ENCODE peak calls at places on chromosomes 2 and 18, in ten cellular contexts. I, M, Z, R, S, T, C, D, U and Y are unnamed samples.

GRCh38 chr18:41073372-41073954 is 881.6 kb upstream of the PIK3C3 start:
- DNase-seq in I (no peak), M (no peak), Z (no peak), R (no peak), S (no peak), T (no peak), C (peak; percentile 72), D (no peak), U (no peak), Y (no peak)

GRCh38 chr18:44599409-44599808 is 81.3 kb upstream of the SETBP1 start:
- DNase-seq in I (no peak), M (no peak), Z (no peak), R (no peak), S (no peak), T (no peak), C (peak; percentile 79), D (no peak), U (peak; percentile 53), Y (no peak)

GRCh38 chr2:174399171-174399570 is 3.6 kb downstream of the SCRN3 start:
- DNase-seq in I (no peak), M (no peak), Z (no peak), R (no peak), S (no peak), T (no peak), C (peak; percentile 42), D (no peak), U (no peak), Y (no peak)

GRCh38 chr2:223887127-223887526 is 49.7 kb upstream of the AP1S3 start:
- DNase-seq in I (no peak), M (no peak), Z (no peak), R (no peak), S (no peak), T (no peak), C (peak; percentile 47), D (no peak), U (no peak), Y (no peak)

GRCh38 chr2:40020997-40021396 is 241.9 kb upstream of the THUMPD2 start:
- DNase-seq in I (no peak), M (no peak), Z (no peak), R (no peak), S (no peak), T (no peak), C (no peak), D (no peak), U (no peak), Y (no peak)

GRCh38 chr18:42141439-42141838 is 186.4 kb downstream of the PIK3C3 start:
- DNase-seq in I (no peak), M (peak; percentile 5), Z (no peak), R (no peak), S (no peak), T (no peak), C (peak; percentile 5), D (no peak), U (no peak), Y (no peak)

GRCh38 chr2:182504903-182505302 is 78.1 kb upstream of the PDE1A start:
- DNase-seq in I (no peak), M (no peak), Z (no peak), R (no peak), S (peak; percentile 23), T (no peak), C (peak; percentile 64), D (no peak), U (no peak), Y (no peak)

GRCh38 chr18:26772691-26773090 is 92.8 kb downstream of the AQP4 start:
- DNase-seq in I (no peak), M (no peak), Z (no peak), R (no peak), S (no peak), T (no peak), C (no peak), D (no peak), U (no peak), Y (no peak)

GRCh38 chr18:12287131-12287681 is 20.8 kb upstream of the TUBB6 start:
- DNase-seq in I (no peak), M (no peak), Z (no peak), R (peak; percentile 91), S (no peak), T (peak; percentile 42), C (no peak), D (no peak), U (no peak), Y (no peak)

GRCh38 chr2:224565452-224566035 is 19.6 kb downstream of the CUL3 start:
- DNase-seq in I (no peak), M (no peak), Z (no peak), R (no peak), S (no peak), T (no peak), C (peak; percentile 86), D (no peak), U (no peak), Y (no peak)

GRCh38 chr2:19021100-19021476 is 337.3 kb downstream of the OSR1 start:
- DNase-seq in I (no peak), M (no peak), Z (no peak), R (no peak), S (no peak), T (peak; percentile 70), C (peak; percentile 93), D (no peak), U (no peak), Y (no peak)

GRCh38 chr18:25726278-25726677 is 364.1 kb downstream of the SS18 start:
- DNase-seq in I (no peak), M (no peak), Z (no peak), R (no peak), S (no peak), T (no peak), C (peak; percentile 54), D (no peak), U (no peak), Y (peak; percentile 91)

GRCh38 chr2:149167941-149168340 is 129.4 kb downstream of the LYPD6B start:
- DNase-seq in I (no peak), M (no peak), Z (no peak), R (no peak), S (no peak), T (no peak), C (peak; percentile 32), D (peak; percentile 15), U (no peak), Y (no peak)

GRCh38 chr2:218508299-218508698 is 59.9 kb downstream of the USP37 start:
- DNase-seq in I (no peak), M (no peak), Z (no peak), R (no peak), S (no peak), T (no peak), C (no peak), D (peak; percentile 8), U (no peak), Y (no peak)

GRCh38 chr2:127081826-127082633 is 24.9 kb downstream of the BIN1 start:
- DNase-seq in I (peak; percentile 79), M (no peak), Z (peak; percentile 63), R (no peak), S (no peak), T (no peak), C (no peak), D (peak; percentile 94), U (peak; percentile 58), Y (no peak)

GRCh38 chr2:201517094-201517493 is 65.6 kb downstream of the STRADB start:
- DNase-seq in I (no peak), M (no peak), Z (no peak), R (no peak), S (no peak), T (no peak), C (peak; percentile 59), D (no peak), U (no peak), Y (no peak)

GRCh38 chr2:128374001-128374710 is 55.5 kb upstream of the HS6ST1 start:
- DNase-seq in I (no peak), M (no peak), Z (no peak), R (peak; percentile 73), S (no peak), T (peak; percentile 92), C (peak; percentile 94), D (no peak), U (no peak), Y (no peak)

GRCh38 chr2:766255-766654 is 89.0 kb upstream of the TMEM18 start:
- DNase-seq in I (no peak), M (no peak), Z (no peak), R (no peak), S (no peak), T (no peak), C (no peak), D (no peak), U (no peak), Y (no peak)

GRCh38 chr2:160380613-160381012 is 113.0 kb downstream of the RBMS1 start:
- DNase-seq in I (no peak), M (no peak), Z (no peak), R (no peak), S (no peak), T (no peak), C (no peak), D (no peak), U (no peak), Y (no peak)

GRCh38 chr2:205357732-205358131 is 324.6 kb upstream of the NRP2 start:
- DNase-seq in I (no peak), M (no peak), Z (no peak), R (no peak), S (no peak), T (no peak), C (no peak), D (no peak), U (no peak), Y (no peak)

GRCh38 chr2:96088340-96089335 is 27.7 kb downstream of the ADRA2B start:
- DNase-seq in I (no peak), M (no peak), Z (no peak), R (peak; percentile 60), S (no peak), T (no peak), C (no peak), D (no peak), U (no peak), Y (no peak)

GRCh38 chr2:11629215-11629614 is 40.8 kb downstream of the NTSR2 start:
- DNase-seq in I (no peak), M (no peak), Z (no peak), R (no peak), S (no peak), T (no peak), C (no peak), D (no peak), U (no peak), Y (no peak)